ENCODE peak calls at places on chromosomes 4 and X, in four cellular contexts. V is H1, D is HCT116, U is K562. H is an unnamed sample.

GRCh38 chr4:105631818-105632400 is 76.6 kb downstream of the INTS12 start:
- DNase-seq in U (no peak), D (no peak), V (no peak), H (no peak)

GRCh38 chr4:1825326-1825725 is 30.6 kb downstream of the LETM1 start:
- DNase-seq in D (no peak), U (no peak), V (no peak), H (no peak)

GRCh38 chrX:40299028-40299479 is 201.3 kb upstream of the BCOR start:
- DNase-seq in U (peak; percentile 29), D (no peak), V (peak; percentile 52), H (no peak)

GRCh38 chr4:144645621-144646522 is at the start of gene HHIP:
- DNase-seq in V (peak; percentile 64), D (no peak), U (no peak), H (no peak)

GRCh38 chrX:83593634-83594294 is 85.7 kb downstream of the POU3F4 start:
- DNase-seq in U (no peak), V (no peak), D (no peak), H (no peak)

GRCh38 chr4:25674386-25674785 is 18.7 kb downstream of the SLC34A2 start:
- DNase-seq in U (no peak), D (no peak), V (no peak), H (no peak)

GRCh38 chr4:17846256-17846655 is 35.5 kb downstream of the NCAPG start:
- DNase-seq in D (no peak), V (no peak), U (no peak), H (no peak)

GRCh38 chr4:2812600-2812932 is 19.7 kb downstream of the SH3BP2 start:
- DNase-seq in U (no peak), D (no peak), V (no peak), H (no peak)

GRCh38 chrX:155662297-155662696 is 49.5 kb upstream of the TMLHE start:
- DNase-seq in D (no peak), U (no peak), V (no peak), H (no peak)

GRCh38 chr4:7420661-7421040 is 14.1 kb downstream of the PSAPL1 start:
- DNase-seq in V (peak; percentile 26), D (no peak), U (no peak), H (no peak)

GRCh38 chr4:11847161-11847560 is 418.5 kb upstream of the HS3ST1 start:
- DNase-seq in V (no peak), U (no peak), D (no peak), H (no peak)

GRCh38 chrX:101191217-101191750 is 28.3 kb upstream of the DRP2 start:
- DNase-seq in D (no peak), V (peak; percentile 64), U (peak; percentile 86), H (no peak)

GRCh38 chrX:118254611-118255010 is 91.3 kb upstream of the WDR44 start:
- DNase-seq in D (peak; percentile 18), V (peak; percentile 68), U (peak; percentile 33), H (peak; percentile 23)

GRCh38 chrX:101617211-101618191 is at the start of gene ARMCX6:
- DNase-seq in D (peak; percentile 40), U (peak; percentile 70), V (peak; percentile 65), H (no peak)

GRCh38 chr4:84515075-84515474 is 16.0 kb upstream of the NKX6-1 start:
- DNase-seq in U (no peak), D (no peak), V (no peak), H (no peak)

GRCh38 chr4:94895081-94895480 is 137.3 kb downstream of the BMPR1B start:
- DNase-seq in U (no peak), D (no peak), V (no peak), H (no peak)
- TF ChIP-seq EGR1 in U (no peak), D (no peak), V (no peak), H (no peak)

DNA sequence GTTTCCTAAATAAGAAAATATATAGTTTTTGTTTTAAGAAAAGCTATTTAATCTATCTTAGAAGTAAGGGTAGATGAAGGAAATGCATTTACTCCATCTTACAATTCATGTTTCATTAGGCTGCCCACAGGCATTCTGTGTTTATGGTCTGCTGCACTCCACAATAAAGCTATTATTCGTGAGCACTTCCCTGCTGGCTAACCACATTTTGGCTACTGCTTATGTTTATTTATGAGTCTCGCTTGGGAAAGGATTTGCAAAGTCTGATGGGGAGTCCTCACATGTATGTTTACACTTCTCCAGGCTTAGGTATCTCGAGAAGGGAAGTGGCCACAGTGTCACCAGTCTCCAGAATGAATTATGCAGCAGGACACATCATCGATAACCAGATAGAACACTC is 260.8 kb upstream of the VCX start:
- DNase-seq in U (no peak), V (no peak), D (no peak), H (no peak)
- TF ChIP-seq EGR1 in U (no peak), V (no peak), D (no peak), H (no peak)

GRCh38 chr4:109611045-109611616 is 51.1 kb downstream of the MCUB start:
- DNase-seq in D (no peak), U (no peak), V (no peak), H (no peak)
- TF ChIP-seq EGR1 in D (no peak), U (no peak), V (no peak), H (no peak)

GRCh38 chrX:47501226-47502071 is 18.4 kb upstream of the ZNF41 start:
- DNase-seq in V (no peak), D (no peak), U (no peak), H (no peak)
- TF ChIP-seq EGR1 in V (no peak), D (no peak), U (no peak), H (no peak)

DNA sequence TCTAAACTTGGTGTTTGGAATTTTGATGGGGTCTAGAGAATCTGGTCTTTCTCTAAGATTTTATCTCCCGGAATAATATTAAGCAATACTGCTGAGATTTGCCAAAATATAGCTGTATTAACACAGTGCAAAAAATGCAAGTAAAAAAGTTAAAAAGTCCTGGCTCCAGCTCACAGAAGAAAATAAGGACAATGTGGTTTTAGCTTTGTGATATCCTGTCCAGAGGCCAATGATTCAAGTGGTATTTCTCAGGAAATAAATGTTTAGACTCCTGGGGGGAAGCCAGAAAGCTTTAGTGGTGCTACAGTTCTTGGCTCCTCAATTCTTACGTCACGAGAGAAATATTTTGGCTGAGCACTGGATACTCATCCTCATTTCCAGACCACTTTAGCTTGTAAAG is 40.9 kb upstream of the IL13RA2 start:
- DNase-seq in V (no peak), D (no peak), U (no peak), H (no peak)
- TF ChIP-seq EGR1 in V (no peak), D (no peak), U (no peak), H (no peak)

GRCh38 chrX:134010690-134011089 is 25.3 kb upstream of the GPC3 start:
- DNase-seq in V (no peak), D (no peak), U (no peak), H (no peak)

GRCh38 chrX:134013528-134013927 is 28.1 kb upstream of the GPC3 start:
- DNase-seq in D (no peak), V (no peak), U (no peak), H (no peak)

DNA sequence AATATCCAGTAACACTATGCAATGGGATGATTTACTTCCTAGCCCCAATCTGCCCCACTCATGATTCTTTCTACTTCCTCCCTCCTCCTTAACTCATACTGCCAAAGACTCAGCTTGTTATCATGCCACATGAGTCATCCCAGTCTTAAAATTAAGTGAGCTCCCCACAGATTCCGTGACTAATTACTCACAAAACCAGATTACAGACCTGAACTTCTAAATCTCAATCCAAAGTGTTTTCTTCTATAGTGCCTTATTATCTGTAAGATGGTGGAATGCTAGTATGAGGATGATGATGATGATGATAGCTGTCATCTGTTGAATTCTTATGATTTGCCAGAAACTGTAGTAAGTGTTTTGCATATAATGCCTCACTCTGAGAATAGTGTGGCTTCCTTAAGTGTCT is 27.7 kb upstream of the GPC3 start:
- DNase-seq in U (no peak), V (no peak), D (no peak), H (no peak)
- TF ChIP-seq EGR1 in U (no peak), V (no peak), D (no peak), H (no peak)

H was measured in GM12878.